ENCODE peak calls at places on chromosomes 13 and 19, in four cellular contexts. A, I, G and R are unnamed samples.

GRCh38 chr13:97109841-97110492 is 112.2 kb upstream of the MBNL2 start:
- DNase-seq in A (peak), I (peak), G (peak), R (peak)

GRCh38 chr13:80093888-80094287 is 247.0 kb downstream of the SPRY2 start:
- DNase-seq in A (no peak), I (no peak), G (no peak), R (no peak)

GRCh38 chr19:6076675-6077463 is 33.4 kb downstream of the RFX2 start:
- DNase-seq in A (no peak), I (no peak), G (peak), R (no peak)

GRCh38 chr19:45340232-45340898 is at the start of gene KLC3:
- DNase-seq in A (no peak), I (peak), G (peak), R (peak)

GRCh38 chr13:42497798-42498197 is 76.2 kb upstream of the TNFSF11 start:
- DNase-seq in A (no peak), I (peak), G (peak), R (no peak)

GRCh38 chr13:97889803-97890202 is 63.7 kb upstream of the IPO5 start:
- DNase-seq in A (no peak), I (no peak), G (no peak), R (no peak)

GRCh38 chr19:31658993-31659896 is 310.0 kb upstream of the TSHZ3 start:
- DNase-seq in A (no peak), I (no peak), G (no peak), R (no peak)

GRCh38 chr13:113219311-113219940 is 10.0 kb downstream of the CUL4A start:
- DNase-seq in A (no peak), I (no peak), G (no peak), R (no peak)

GRCh38 chr19:31445406-31445805 is 96.2 kb upstream of the TSHZ3 start:
- DNase-seq in A (no peak), I (no peak), G (no peak), R (no peak)

GRCh38 chr13:51594432-51594831 is 10.2 kb downstream of the WDFY2 start:
- DNase-seq in A (no peak), I (no peak), G (no peak), R (no peak)

GRCh38 chr19:11261902-11262839 is at the start of gene DOCK6:
- DNase-seq in A (no peak), I (peak), G (no peak), R (no peak)

GRCh38 chr19:19285723-19286122 is 12.6 kb upstream of the TM6SF2 start:
- DNase-seq in A (no peak), I (no peak), G (no peak), R (no peak)

GRCh38 chr13:30835442-30835841 is 70.6 kb upstream of the MEDAG start:
- DNase-seq in A (no peak), I (no peak), G (no peak), R (no peak)

GRCh38 chr19:57947419-57948134 is at the start of gene ZNF256:
- DNase-seq in A (peak), I (peak), G (peak), R (peak)

GRCh38 chr13:46575321-46575721 is 22.4 kb downstream of the LRCH1 start:
- DNase-seq in A (no peak), I (peak), G (peak), R (no peak)

GRCh38 chr19:50906217-50906616 is 5.0 kb downstream of the KLK4 start:
- DNase-seq in A (no peak), I (peak), G (no peak), R (no peak)

GRCh38 chr13:35531551-35531950 is 55.1 kb upstream of the MAB21L1 start:
- DNase-seq in A (no peak), I (no peak), G (no peak), R (no peak)

GRCh38 chr13:100634686-100635085 is 39.9 kb downstream of the TMTC4 start:
- DNase-seq in A (no peak), I (no peak), G (no peak), R (no peak)

GRCh38 chr19:45774765-45775164 is 5.7 kb upstream of the SIX5 start:
- DNase-seq in A (no peak), I (no peak), G (no peak), R (no peak)

GRCh38 chr19:8438236-8438635 is 6.5 kb upstream of the HNRNPM start:
- DNase-seq in A (no peak), I (no peak), G (no peak), R (no peak)

GRCh38 chr19:18220632-18221275 is 5.5 kb downstream of the PDE4C start:
- DNase-seq in A (no peak), I (no peak), G (no peak), R (no peak)

GRCh38 chr19:34353546-34353945 is 11.4 kb upstream of the GPI start:
- DNase-seq in A (no peak), I (no peak), G (no peak), R (no peak)

GRCh38 chr19:10894911-10895213 is 23.5 kb downstream of the CARM1 start:
- DNase-seq in A (no peak), I (no peak), G (no peak), R (no peak)

GRCh38 chr13:96984061-96984508 is 10.2 kb downstream of the OXGR1 start:
- DNase-seq in A (no peak), I (no peak), G (peak), R (no peak)

GRCh38 chr19:29851769-29852521 is 40.2 kb downstream of the CCNE1 start:
- DNase-seq in A (no peak), I (peak), G (no peak), R (no peak)

GRCh38 chr19:4183967-4184717 is 1.7 kb downstream of the ANKRD24 start:
- DNase-seq in A (no peak), I (no peak), G (no peak), R (no peak)

GRCh38 chr19:1258707-1259205 is 10.4 kb downstream of the MIDN start:
- DNase-seq in A (no peak), I (no peak), G (no peak), R (no peak)

GRCh38 chr19:4139614-4140236 is 13.7 kb upstream of the CREB3L3 start:
- DNase-seq in A (peak), I (peak), G (peak), R (peak)

GRCh38 chr13:97306646-97307045 is 84.5 kb downstream of the MBNL2 start:
- DNase-seq in A (no peak), I (no peak), G (no peak), R (no peak)

GRCh38 chr13:45849408-45849807 is 2.1 kb downstream of the SIAH3 start:
- DNase-seq in A (no peak), I (no peak), G (no peak), R (no peak)

GRCh38 chr19:8412783-8413592 is at the start of gene MARCHF2:
- DNase-seq in A (peak), I (peak), G (peak), R (peak)

GRCh38 chr19:16473875-16474397 is 2.2 kb upstream of the EPS15L1 start:
- DNase-seq in A (no peak), I (no peak), G (no peak), R (no peak)

GRCh38 chr13:113802090-113802531 is 43.1 kb downstream of the TMEM255B start:
- DNase-seq in A (no peak), I (no peak), G (peak), R (no peak)